ENCODE peak calls at places on chromosomes 2 and 18, in seven cellular contexts. One of them, this sample, is unnamed.

GRCh38 chr2:199495147-199495546 is 37.4 kb upstream of the SATB2 start:
- DNase-seq in HTR-8/SVneo: no peak
- DNase-seq in effector CD4-positive, alpha-beta T cell: no peak
- DNase-seq in NCI-H510A treated with DMSO at 0.1 percent for 48 hours: no peak
- DNase-seq in KBM-7: no peak
- DNase-seq in left cardiac atrium: no peak
- DNase-seq in HFFc6: no peak
- DNase-seq in this sample: no peak

GRCh38 chr2:156452971-156453370 is 16.8 kb downstream of the GPD2 start:
- DNase-seq in HFFc6: no peak
- DNase-seq in HTR-8/SVneo: no peak
- DNase-seq in effector CD4-positive, alpha-beta T cell: no peak
- DNase-seq in left cardiac atrium: no peak
- DNase-seq in NCI-H510A treated with DMSO at 0.1 percent for 48 hours: no peak
- DNase-seq in KBM-7: no peak
- DNase-seq in this sample: peak; percentile 81

GRCh38 chr2:187148059-187148714 is 299.2 kb upstream of the ZSWIM2 start:
- DNase-seq in left cardiac atrium: no peak
- DNase-seq in KBM-7: no peak
- DNase-seq in NCI-H510A treated with DMSO at 0.1 percent for 48 hours: no peak
- DNase-seq in HFFc6: no peak
- DNase-seq in HTR-8/SVneo: no peak
- DNase-seq in effector CD4-positive, alpha-beta T cell: no peak
- DNase-seq in this sample: no peak

GRCh38 chr2:12057436-12058166 is 311.2 kb downstream of the LPIN1 start:
- DNase-seq in KBM-7: peak; percentile 81
- DNase-seq in HTR-8/SVneo: peak; percentile 53
- DNase-seq in NCI-H510A treated with DMSO at 0.1 percent for 48 hours: no peak
- DNase-seq in HFFc6: no peak
- DNase-seq in left cardiac atrium: peak; percentile 26
- DNase-seq in effector CD4-positive, alpha-beta T cell: no peak
- DNase-seq in this sample: no peak

GRCh38 chr2:168521342-168521741 is 65.3 kb downstream of the CERS6 start:
- DNase-seq in left cardiac atrium: no peak
- DNase-seq in HTR-8/SVneo: no peak
- DNase-seq in HFFc6: no peak
- DNase-seq in KBM-7: peak; percentile 11
- DNase-seq in NCI-H510A treated with DMSO at 0.1 percent for 48 hours: no peak
- DNase-seq in effector CD4-positive, alpha-beta T cell: no peak
- DNase-seq in this sample: no peak

GRCh38 chr2:29431485-29431884 is 316.3 kb downstream of the CLIP4 start:
- DNase-seq in KBM-7: no peak
- DNase-seq in HTR-8/SVneo: no peak
- DNase-seq in effector CD4-positive, alpha-beta T cell: no peak
- DNase-seq in left cardiac atrium: no peak
- DNase-seq in NCI-H510A treated with DMSO at 0.1 percent for 48 hours: no peak
- DNase-seq in HFFc6: no peak
- DNase-seq in this sample: no peak

GRCh38 chr2:182062329-182062972 is 76.8 kb downstream of the PPP1R1C start:
- DNase-seq in NCI-H510A treated with DMSO at 0.1 percent for 48 hours: no peak
- DNase-seq in KBM-7: no peak
- DNase-seq in left cardiac atrium: no peak
- DNase-seq in HFFc6: no peak
- DNase-seq in HTR-8/SVneo: no peak
- DNase-seq in effector CD4-positive, alpha-beta T cell: no peak
- DNase-seq in this sample: no peak

GRCh38 chr2:27990030-27990590 is 99.6 kb downstream of the BABAM2 start:
- DNase-seq in HTR-8/SVneo: no peak
- DNase-seq in KBM-7: no peak
- DNase-seq in left cardiac atrium: no peak
- DNase-seq in HFFc6: no peak
- DNase-seq in NCI-H510A treated with DMSO at 0.1 percent for 48 hours: no peak
- DNase-seq in effector CD4-positive, alpha-beta T cell: no peak
- DNase-seq in this sample: no peak

GRCh38 chr2:64454316-64455030 is 511 bp downstream of the LGALSL start:
- DNase-seq in left cardiac atrium: peak; percentile 69
- DNase-seq in HTR-8/SVneo: peak; percentile 61
- DNase-seq in KBM-7: peak; percentile 41
- DNase-seq in HFFc6: peak; percentile 3
- DNase-seq in effector CD4-positive, alpha-beta T cell: peak; percentile 6
- DNase-seq in NCI-H510A treated with DMSO at 0.1 percent for 48 hours: peak; percentile 84
- DNase-seq in this sample: peak; percentile 95

GRCh38 chr2:178404380-178404767 is 46.6 kb downstream of the PRKRA start:
- DNase-seq in KBM-7: peak; percentile 45
- DNase-seq in left cardiac atrium: no peak
- DNase-seq in HFFc6: peak; percentile 81
- DNase-seq in effector CD4-positive, alpha-beta T cell: no peak
- DNase-seq in NCI-H510A treated with DMSO at 0.1 percent for 48 hours: peak; percentile 84
- DNase-seq in HTR-8/SVneo: no peak
- DNase-seq in this sample: peak; percentile 86

GRCh38 chr2:36809046-36809445 is 112.5 kb downstream of the VIT start:
- DNase-seq in left cardiac atrium: no peak
- DNase-seq in effector CD4-positive, alpha-beta T cell: no peak
- DNase-seq in HTR-8/SVneo: no peak
- DNase-seq in HFFc6: no peak
- DNase-seq in NCI-H510A treated with DMSO at 0.1 percent for 48 hours: no peak
- DNase-seq in KBM-7: no peak
- DNase-seq in this sample: no peak

GRCh38 chr2:22894761-22895160 is 490.2 kb upstream of the KLHL29 start:
- DNase-seq in HFFc6: no peak
- DNase-seq in left cardiac atrium: no peak
- DNase-seq in HTR-8/SVneo: no peak
- DNase-seq in effector CD4-positive, alpha-beta T cell: no peak
- DNase-seq in NCI-H510A treated with DMSO at 0.1 percent for 48 hours: peak; percentile 56
- DNase-seq in KBM-7: no peak
- DNase-seq in this sample: no peak

GRCh38 chr2:239977111-239977510 is 48.0 kb downstream of the NDUFA10 start:
- DNase-seq in HFFc6: no peak
- DNase-seq in left cardiac atrium: no peak
- DNase-seq in HTR-8/SVneo: no peak
- DNase-seq in KBM-7: no peak
- DNase-seq in NCI-H510A treated with DMSO at 0.1 percent for 48 hours: no peak
- DNase-seq in effector CD4-positive, alpha-beta T cell: no peak
- DNase-seq in this sample: no peak

GRCh38 chr2:12538300-12538699 is 178.4 kb upstream of the TRIB2 start:
- DNase-seq in left cardiac atrium: no peak
- DNase-seq in HFFc6: no peak
- DNase-seq in KBM-7: no peak
- DNase-seq in effector CD4-positive, alpha-beta T cell: no peak
- DNase-seq in HTR-8/SVneo: no peak
- DNase-seq in NCI-H510A treated with DMSO at 0.1 percent for 48 hours: no peak
- DNase-seq in this sample: no peak

GRCh38 chr18:46291149-46291548 is 187.0 kb downstream of the HAUS1 start:
- DNase-seq in effector CD4-positive, alpha-beta T cell: no peak
- DNase-seq in NCI-H510A treated with DMSO at 0.1 percent for 48 hours: no peak
- DNase-seq in KBM-7: no peak
- DNase-seq in HFFc6: no peak
- DNase-seq in HTR-8/SVneo: no peak
- DNase-seq in left cardiac atrium: no peak
- DNase-seq in this sample: no peak

GRCh38 chr2:237627463-237628321 is at the start of gene LRRFIP1:
- DNase-seq in effector CD4-positive, alpha-beta T cell: no peak
- DNase-seq in HFFc6: no peak
- DNase-seq in KBM-7: no peak
- DNase-seq in NCI-H510A treated with DMSO at 0.1 percent for 48 hours: no peak
- DNase-seq in left cardiac atrium: peak; percentile 51
- DNase-seq in HTR-8/SVneo: peak; percentile 45
- DNase-seq in this sample: peak; percentile 94

GRCh38 chr18:79252904-79253633 is 142.7 kb upstream of the NFATC1 start:
- DNase-seq in HTR-8/SVneo: no peak
- DNase-seq in left cardiac atrium: no peak
- DNase-seq in effector CD4-positive, alpha-beta T cell: no peak
- DNase-seq in HFFc6: no peak
- DNase-seq in KBM-7: no peak
- DNase-seq in NCI-H510A treated with DMSO at 0.1 percent for 48 hours: no peak
- DNase-seq in this sample: no peak

GRCh38 chr2:31207790-31208189 is 9.5 kb downstream of the CAPN14 start:
- DNase-seq in HTR-8/SVneo: no peak
- DNase-seq in effector CD4-positive, alpha-beta T cell: no peak
- DNase-seq in KBM-7: no peak
- DNase-seq in left cardiac atrium: no peak
- DNase-seq in NCI-H510A treated with DMSO at 0.1 percent for 48 hours: no peak
- DNase-seq in HFFc6: no peak
- DNase-seq in this sample: no peak

GRCh38 chr2:17309186-17309585 is 209.1 kb downstream of the RAD51AP2 start:
- DNase-seq in NCI-H510A treated with DMSO at 0.1 percent for 48 hours: peak; percentile 1
- DNase-seq in KBM-7: no peak
- DNase-seq in HTR-8/SVneo: no peak
- DNase-seq in left cardiac atrium: no peak
- DNase-seq in HFFc6: no peak
- DNase-seq in effector CD4-positive, alpha-beta T cell: no peak
- DNase-seq in this sample: no peak

GRCh38 chr2:200747668-200748618 is 63.8 kb upstream of the BZW1 start:
- DNase-seq in left cardiac atrium: no peak
- DNase-seq in HFFc6: peak; percentile 88
- DNase-seq in HTR-8/SVneo: peak; percentile 58
- DNase-seq in NCI-H510A treated with DMSO at 0.1 percent for 48 hours: peak; percentile 27
- DNase-seq in KBM-7: no peak
- DNase-seq in effector CD4-positive, alpha-beta T cell: no peak
- DNase-seq in this sample: peak; percentile 77

GRCh38 chr18:75293591-75293990 is 83.0 kb downstream of the TSHZ1 start:
- DNase-seq in HFFc6: no peak
- DNase-seq in effector CD4-positive, alpha-beta T cell: no peak
- DNase-seq in NCI-H510A treated with DMSO at 0.1 percent for 48 hours: peak; percentile 82
- DNase-seq in left cardiac atrium: no peak
- DNase-seq in HTR-8/SVneo: no peak
- DNase-seq in KBM-7: no peak
- DNase-seq in this sample: no peak

GRCh38 chr2:198387677-198388076 is 583.3 kb downstream of the PLCL1 start:
- DNase-seq in NCI-H510A treated with DMSO at 0.1 percent for 48 hours: no peak
- DNase-seq in HTR-8/SVneo: no peak
- DNase-seq in left cardiac atrium: no peak
- DNase-seq in KBM-7: no peak
- DNase-seq in effector CD4-positive, alpha-beta T cell: no peak
- DNase-seq in HFFc6: no peak
- DNase-seq in this sample: no peak

GRCh38 chr18:25314824-25315223 is 37.1 kb downstream of the ZNF521 start:
- DNase-seq in left cardiac atrium: no peak
- DNase-seq in effector CD4-positive, alpha-beta T cell: no peak
- DNase-seq in HFFc6: no peak
- DNase-seq in NCI-H510A treated with DMSO at 0.1 percent for 48 hours: no peak
- DNase-seq in KBM-7: no peak
- DNase-seq in HTR-8/SVneo: no peak
- DNase-seq in this sample: no peak

GRCh38 chr18:76390452-76391035 is 104.5 kb downstream of the ZNF516 start:
- DNase-seq in HTR-8/SVneo: no peak
- DNase-seq in HFFc6: no peak
- DNase-seq in NCI-H510A treated with DMSO at 0.1 percent for 48 hours: no peak
- DNase-seq in effector CD4-positive, alpha-beta T cell: no peak
- DNase-seq in KBM-7: no peak
- DNase-seq in left cardiac atrium: no peak
- DNase-seq in this sample: no peak